ENCODE peak calls at places on chromosomes 6 and 20, in four cellular contexts. One of them, this sample, is unnamed.

GRCh38 chr20:3031524-3032147 is 11.8 kb upstream of the GNRH2 start:
- DNase-seq in neural crest cell: no peak
- DNase-seq in NCI-H1105: no peak
- DNase-seq in EH: no peak
- DNase-seq in this sample: no peak

GRCh38 chr20:51132286-51132810 is 109.4 kb upstream of the KCNG1 start:
- DNase-seq in neural crest cell: no peak
- DNase-seq in NCI-H1105: no peak
- DNase-seq in EH: peak; percentile 38
- DNase-seq in this sample: no peak

GRCh38 chr6:110517601-110518280 is 41.3 kb upstream of the SLC22A16 start:
- DNase-seq in neural crest cell: no peak
- DNase-seq in NCI-H1105: peak; percentile 18
- DNase-seq in EH: no peak
- DNase-seq in this sample: no peak

GRCh38 chr6:27297857-27298730 is 14.0 kb downstream of the POM121L2 start:
- DNase-seq in neural crest cell: peak; percentile 46
- DNase-seq in NCI-H1105: no peak
- DNase-seq in EH: peak; percentile 60
- DNase-seq in this sample: no peak

GRCh38 chr6:32964776-32965175 is 3.6 kb upstream of the BRD2 start:
- DNase-seq in neural crest cell: no peak
- DNase-seq in NCI-H1105: no peak
- DNase-seq in EH: no peak
- DNase-seq in this sample: no peak

GRCh38 chr20:12970372-12970821 is 38.4 kb upstream of the SPTLC3 start:
- DNase-seq in neural crest cell: no peak
- DNase-seq in NCI-H1105: no peak
- DNase-seq in EH: peak; percentile 29
- DNase-seq in this sample: no peak

GRCh38 chr6:77403424-77403823 is 59.9 kb downstream of the HTR1B start:
- DNase-seq in neural crest cell: no peak
- DNase-seq in NCI-H1105: no peak
- DNase-seq in EH: peak; percentile 79
- DNase-seq in this sample: no peak

GRCh38 chr20:16575390-16576140 is 2.3 kb upstream of the KIF16B start:
- DNase-seq in neural crest cell: no peak
- DNase-seq in NCI-H1105: no peak
- DNase-seq in EH: no peak
- DNase-seq in this sample: no peak

GRCh38 chr20:49270736-49271135 is 7.1 kb downstream of the ZNFX1 start:
- DNase-seq in neural crest cell: no peak
- DNase-seq in NCI-H1105: no peak
- DNase-seq in EH: no peak
- DNase-seq in this sample: no peak

GRCh38 chr6:54647301-54647664 is 199.3 kb upstream of the FAM83B start:
- DNase-seq in neural crest cell: no peak
- DNase-seq in NCI-H1105: no peak
- DNase-seq in EH: no peak
- DNase-seq in this sample: no peak

GRCh38 chr6:498795-499231 is 107.3 kb downstream of the IRF4 start:
- DNase-seq in neural crest cell: no peak
- DNase-seq in NCI-H1105: no peak
- DNase-seq in EH: no peak
- DNase-seq in this sample: no peak

GRCh38 chr20:24763386-24764026 is 185.6 kb upstream of the CST7 start:
- DNase-seq in neural crest cell: no peak
- DNase-seq in NCI-H1105: no peak
- DNase-seq in EH: no peak
- DNase-seq in this sample: peak; percentile 78

GRCh38 chr6:111888928-111889696 is 15.9 kb upstream of the FYN start:
- DNase-seq in neural crest cell: peak; percentile 58
- DNase-seq in NCI-H1105: no peak
- DNase-seq in EH: peak; percentile 61
- DNase-seq in this sample: no peak

GRCh38 chr6:168371185-168371584 is 51.6 kb upstream of the DACT2 start:
- DNase-seq in neural crest cell: no peak
- DNase-seq in NCI-H1105: no peak
- DNase-seq in EH: no peak
- DNase-seq in this sample: no peak

GRCh38 chr6:42007286-42007685 is 43.0 kb upstream of the TAF8 start:
- DNase-seq in neural crest cell: no peak
- DNase-seq in NCI-H1105: no peak
- DNase-seq in EH: no peak
- DNase-seq in this sample: no peak

This sample was measured in osteocyte.